ENCODE peak calls at places on chromosome 10, in nine cellular contexts. M is KBM-7; R is HAP-1; O is naive thymus-derived CD4-positive, alpha-beta T cell; Q is GM13976; B is pons; D is stimulated activated CD4-positive, alpha-beta T cell treated with anti-CD3 and anti-CD28 coated beads, Interleukin-2, amount 100 ng/mL, for 48 hours; N is left kidney; I is activated T-helper 2 cell treated with anti-CD3 and anti-CD28 coated beads, Interferon-gamma antibody, Interleukin-2, Interleukin-4, amounts not matched to agents 10 μg/mL and 5 μg/mL and 100 μg/mL, durations not matched to agents 14 hours and 24 hours and 36 hours. Z is an unnamed sample.

GRCh38 chr10:80487791-80488538 is 33.9 kb downstream of the TSPAN14 start:
- DNase-seq in O (peak), B (no peak), M (peak), Q (no peak), R (no peak), N (no peak), D (no peak), I (peak), Z (no peak)

GRCh38 chr10:77533887-77534278 is 103.7 kb downstream of the KCNMA1 start:
- DNase-seq in Q (no peak), R (no peak), M (no peak), D (no peak), N (no peak), I (no peak), O (no peak), B (no peak), Z (no peak)

GRCh38 chr10:7084255-7085005 is 326.4 kb downstream of the SFMBT2 start:
- DNase-seq in R (no peak), O (no peak), B (peak), Q (no peak), N (no peak), I (no peak), M (peak), D (no peak), Z (no peak)

GRCh38 chr10:72126184-72126871 is 38.0 kb upstream of the SPOCK2 start:
- DNase-seq in B (peak), D (no peak), M (peak), N (peak), R (peak), O (peak), I (no peak), Q (peak), Z (no peak)

GRCh38 chr10:22333667-22334282 is 11.5 kb upstream of the SPAG6 start:
- DNase-seq in D (no peak), Q (no peak), O (no peak), R (no peak), B (no peak), I (no peak), N (peak), M (no peak), Z (no peak)

GRCh38 chr10:787933-788651 is 98.6 kb upstream of the DIP2C start:
- DNase-seq in Q (no peak), I (no peak), O (no peak), R (no peak), B (no peak), D (no peak), N (no peak), M (no peak), Z (no peak)

GRCh38 chr10:112585052-112585451 is 138.0 kb downstream of the VTI1A start:
- DNase-seq in Q (no peak), I (no peak), R (no peak), D (no peak), N (no peak), O (no peak), B (peak), M (no peak), Z (no peak)

GRCh38 chr10:8288600-8288999 is 234.1 kb downstream of the GATA3 start:
- DNase-seq in Q (no peak), I (no peak), D (no peak), O (no peak), B (no peak), N (peak), M (no peak), R (no peak), Z (no peak)

GRCh38 chr10:48465860-48466521 is 138.9 kb downstream of the ARHGAP22 start:
- DNase-seq in N (no peak), D (no peak), M (no peak), B (no peak), O (no peak), I (no peak), Q (no peak), R (no peak), Z (no peak)

Z was measured in stimulated activated naive B cell treated with anti-CD40 and anti-IgM and Interleukin-4, amounts not matched to agents 10 μg/mL and 1 μg/mL and 100 μg/mL, for 72 hours.